ENCODE peak calls at places on chromosomes 11 and 22, in six cellular contexts. One of them, this sample, is unnamed. For H3K4me1, the result is how much of the 10 kb centered on the place peaks cover.

GRCh38 chr22:42881982-42882656 is 25.0 kb upstream of the ARFGAP3 start:
- DNase-seq in mammary epithelial cell: no peak
- DNase-seq in astrocyte: no peak
- DNase-seq in fibroblast of lung: no peak
- DNase-seq in MM.1S: no peak
- DNase-seq in H9: no peak
- DNase-seq in this sample: no peak

GRCh38 chr11:8810331-8811301 is 100.4 kb upstream of the AKIP1 start:
- DNase-seq in mammary epithelial cell: peak
- DNase-seq in MM.1S: peak
- DNase-seq in astrocyte: peak
- DNase-seq in fibroblast of lung: peak
- DNase-seq in H9: peak
- DNase-seq in this sample: peak

GRCh38 chr11:69447786-69448185 is 33.7 kb upstream of the LINC01488 start:
- DNase-seq in fibroblast of lung: no peak
- DNase-seq in astrocyte: no peak
- DNase-seq in MM.1S: no peak
- DNase-seq in H9: no peak
- DNase-seq in mammary epithelial cell: peak
- DNase-seq in this sample: no peak

GRCh38 chr11:133384731-133385130 is 147.6 kb downstream of the OPCML start:
- DNase-seq in MM.1S: no peak
- DNase-seq in H9: no peak
- DNase-seq in astrocyte: no peak
- DNase-seq in fibroblast of lung: no peak
- DNase-seq in mammary epithelial cell: no peak
- DNase-seq in this sample: no peak

GRCh38 chr11:129855086-129855485 is 39.4 kb downstream of the TMEM45B start:
- DNase-seq in astrocyte: no peak
- DNase-seq in mammary epithelial cell: no peak
- DNase-seq in H9: no peak
- DNase-seq in fibroblast of lung: peak
- DNase-seq in MM.1S: no peak
- DNase-seq in this sample: no peak

GRCh38 chr11:75347781-75348613 is 3.5 kb downstream of the ARRB1 start:
- DNase-seq in mammary epithelial cell: no peak
- DNase-seq in MM.1S: no peak
- DNase-seq in astrocyte: peak
- DNase-seq in H9: peak
- DNase-seq in fibroblast of lung: peak
- DNase-seq in this sample: peak

GRCh38 chr11:34406413-34406812 is 32.3 kb upstream of the CAT start:
- DNase-seq in fibroblast of lung: no peak
- DNase-seq in MM.1S: no peak
- DNase-seq in astrocyte: no peak
- DNase-seq in H9: no peak
- DNase-seq in mammary epithelial cell: no peak
- DNase-seq in this sample: no peak

GRCh38 chr11:75627879-75628668 is 40.8 kb downstream of the MAP6 start:
- DNase-seq in fibroblast of lung: peak
- DNase-seq in H9: peak
- DNase-seq in astrocyte: peak
- DNase-seq in mammary epithelial cell: no peak
- DNase-seq in MM.1S: no peak
- DNase-seq in this sample: no peak

GRCh38 chr22:37107779-37108621 is 1.5 kb downstream of the TMPRSS6 start:
- DNase-seq in astrocyte: no peak
- DNase-seq in fibroblast of lung: no peak
- DNase-seq in H9: no peak
- DNase-seq in MM.1S: no peak
- DNase-seq in mammary epithelial cell: no peak
- DNase-seq in this sample: no peak

GRCh38 chr11:111444040-111444439 is 65.0 kb upstream of the POU2AF1 start:
- DNase-seq in MM.1S: no peak
- DNase-seq in mammary epithelial cell: no peak
- DNase-seq in H9: no peak
- DNase-seq in fibroblast of lung: no peak
- DNase-seq in astrocyte: no peak
- DNase-seq in this sample: no peak

GRCh38 chr11:120884290-120885020 is 139.4 kb upstream of the TBCEL start:
- DNase-seq in astrocyte: no peak
- DNase-seq in MM.1S: no peak
- DNase-seq in mammary epithelial cell: no peak
- DNase-seq in fibroblast of lung: no peak
- DNase-seq in H9: no peak
- DNase-seq in this sample: no peak

GRCh38 chr11:20337526-20338154 is 25.9 kb upstream of the HTATIP2 start:
- DNase-seq in fibroblast of lung: peak
- DNase-seq in MM.1S: peak
- DNase-seq in mammary epithelial cell: peak
- DNase-seq in astrocyte: peak
- DNase-seq in H9: peak
- DNase-seq in this sample: no peak

GRCh38 chr22:28917747-28918543 is 34.6 kb downstream of the ZNRF3 start:
- DNase-seq in H9: no peak
- DNase-seq in MM.1S: no peak
- DNase-seq in astrocyte: peak
- DNase-seq in fibroblast of lung: peak
- DNase-seq in mammary epithelial cell: no peak
- DNase-seq in this sample: peak

GRCh38 chr11:134356656-134357544 is 25.1 kb downstream of the GLB1L2 start:
- DNase-seq in astrocyte: no peak
- DNase-seq in MM.1S: no peak
- DNase-seq in mammary epithelial cell: no peak
- DNase-seq in fibroblast of lung: no peak
- DNase-seq in H9: no peak
- DNase-seq in this sample: no peak

GRCh38 chr11:1156506-1157340 is 1.0 kb upstream of the MUC5AC start:
- DNase-seq in astrocyte: no peak
- DNase-seq in mammary epithelial cell: no peak
- DNase-seq in fibroblast of lung: no peak
- DNase-seq in MM.1S: no peak
- DNase-seq in H9: no peak
- DNase-seq in this sample: peak

GRCh38 chr11:132115454-132115853 is 745.0 kb downstream of the NTM start:
- DNase-seq in MM.1S: no peak
- DNase-seq in fibroblast of lung: peak
- DNase-seq in astrocyte: peak
- DNase-seq in mammary epithelial cell: no peak
- DNase-seq in H9: peak
- DNase-seq in this sample: no peak

GRCh38 chr11:61587951-61588695 is 7.2 kb upstream of the SYT7 start:
- DNase-seq in H9: peak
- DNase-seq in mammary epithelial cell: no peak
- DNase-seq in astrocyte: no peak
- DNase-seq in MM.1S: no peak
- DNase-seq in fibroblast of lung: no peak
- DNase-seq in this sample: peak

GRCh38 chr11:67421421-67422031 is 6.0 kb downstream of the CARNS1 start:
- DNase-seq in fibroblast of lung: no peak
- DNase-seq in H9: no peak
- DNase-seq in mammary epithelial cell: no peak
- DNase-seq in MM.1S: no peak
- DNase-seq in astrocyte: no peak
- DNase-seq in this sample: no peak

GRCh38 chr22:44954113-44954512 is 55.7 kb downstream of the PHF21B start:
- DNase-seq in fibroblast of lung: no peak
- DNase-seq in MM.1S: no peak
- DNase-seq in mammary epithelial cell: no peak
- DNase-seq in H9: no peak
- DNase-seq in astrocyte: no peak
- DNase-seq in this sample: no peak

GRCh38 chr22:44950806-44951509 is 58.8 kb downstream of the PHF21B start:
- DNase-seq in mammary epithelial cell: no peak
- DNase-seq in H9: no peak
- DNase-seq in fibroblast of lung: no peak
- DNase-seq in MM.1S: no peak
- DNase-seq in astrocyte: no peak
- DNase-seq in this sample: no peak

GRCh38 chr22:44955102-44955501 is 54.7 kb downstream of the PHF21B start:
- DNase-seq in MM.1S: no peak
- DNase-seq in H9: no peak
- DNase-seq in fibroblast of lung: no peak
- DNase-seq in astrocyte: no peak
- DNase-seq in mammary epithelial cell: no peak
- DNase-seq in this sample: no peak

GRCh38 chr22:44951510-44951816 is 58.3 kb downstream of the PHF21B start:
- DNase-seq in fibroblast of lung: no peak
- DNase-seq in astrocyte: no peak
- DNase-seq in MM.1S: no peak
- DNase-seq in mammary epithelial cell: no peak
- DNase-seq in H9: no peak
- DNase-seq in this sample: no peak

DNA sequence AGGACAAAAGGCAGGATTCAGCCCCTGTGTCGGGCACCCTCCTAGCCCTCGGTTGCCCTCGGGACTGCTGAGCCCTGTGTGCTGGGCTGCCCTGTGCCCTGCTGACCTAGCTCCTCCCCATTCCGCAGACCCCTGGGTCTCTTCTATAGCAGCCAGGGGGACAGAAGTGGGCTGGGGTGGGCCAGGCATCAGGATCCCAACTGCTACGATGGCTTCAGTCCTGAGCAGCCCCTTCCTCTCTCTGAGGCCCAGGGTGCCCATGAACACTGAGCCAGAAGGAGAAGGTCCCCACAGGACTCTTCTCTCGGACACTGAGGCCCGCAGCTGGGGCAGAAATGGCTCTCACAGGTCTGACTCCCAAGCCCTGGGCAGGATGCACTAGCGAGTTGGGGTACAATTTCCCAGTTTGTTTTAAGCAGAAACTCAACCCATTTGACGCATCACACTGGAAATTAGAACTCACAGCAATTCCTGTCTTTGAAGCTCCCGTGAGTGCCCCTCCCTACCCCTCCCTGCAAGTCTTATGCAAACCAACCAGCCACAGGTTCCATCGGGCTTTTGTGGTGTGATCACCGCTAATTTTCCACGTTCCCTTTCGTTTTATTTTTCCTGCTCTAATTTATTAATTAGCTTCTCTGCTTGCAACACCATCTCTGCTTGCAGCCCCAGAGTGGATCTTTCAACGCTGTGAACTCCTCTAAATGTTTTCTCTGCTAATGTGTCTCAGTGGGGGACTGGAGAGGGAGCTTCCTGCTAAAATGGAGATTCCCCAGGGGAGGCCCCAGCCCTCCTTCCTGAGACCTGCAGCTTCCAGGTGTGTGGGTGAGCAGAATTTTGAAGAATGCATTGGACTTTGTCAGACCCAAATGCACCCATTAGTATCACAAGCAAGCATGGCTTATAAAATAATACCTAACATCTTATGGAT is 56.7 kb downstream of the PHF21B start:
- DNase-seq in MM.1S: no peak
- DNase-seq in H9: peak
- DNase-seq in astrocyte: no peak
- DNase-seq in mammary epithelial cell: no peak
- DNase-seq in fibroblast of lung: no peak
- DNase-seq in this sample: no peak
- H3K9ac ChIP-seq in MM.1S: no peak
- H3K9ac ChIP-seq in H9: no peak
- H3K9ac ChIP-seq in astrocyte: no peak
- H3K9ac ChIP-seq in mammary epithelial cell: no peak
- H3K9ac ChIP-seq in fibroblast of lung: no peak
- H3K9ac ChIP-seq in this sample: no peak

DNA sequence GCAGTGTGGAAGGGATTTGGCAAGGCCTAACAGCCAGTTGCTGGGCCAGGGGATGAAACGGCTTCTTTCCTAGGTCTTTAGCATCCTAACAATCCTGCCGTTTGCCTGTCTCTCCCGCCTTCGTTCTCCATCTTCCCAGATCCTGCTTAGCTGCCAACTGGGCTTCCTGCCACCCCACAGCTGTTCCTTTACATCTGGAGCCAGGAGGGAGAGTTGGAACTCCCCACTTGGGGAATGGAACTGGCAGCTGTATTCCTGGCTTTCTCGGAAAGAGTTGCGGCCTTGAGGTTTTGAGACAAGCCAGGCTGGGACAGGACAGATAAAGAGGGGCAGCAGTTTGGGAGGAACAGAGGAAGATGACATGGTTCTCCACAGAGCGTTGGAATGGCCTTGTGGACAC is 59.6 kb downstream of the ST3GAL4 start:
- DNase-seq in H9: no peak
- DNase-seq in MM.1S: no peak
- DNase-seq in astrocyte: no peak
- DNase-seq in fibroblast of lung: peak
- DNase-seq in mammary epithelial cell: no peak
- DNase-seq in this sample: peak
- H3K4me1 ChIP-seq in H9: under half
- H3K4me1 ChIP-seq in MM.1S: under half
- H3K4me1 ChIP-seq in astrocyte: under half
- H3K4me1 ChIP-seq in fibroblast of lung: under half
- H3K4me1 ChIP-seq in mammary epithelial cell: under half
- H3K4me1 ChIP-seq in this sample: under half

GRCh38 chr22:39176673-39177455 is 24.4 kb upstream of the CBX7 start:
- DNase-seq in H9: peak
- DNase-seq in astrocyte: no peak
- DNase-seq in mammary epithelial cell: no peak
- DNase-seq in fibroblast of lung: no peak
- DNase-seq in MM.1S: no peak
- DNase-seq in this sample: no peak

GRCh38 chr22:39177456-39177775 is 24.9 kb upstream of the CBX7 start:
- DNase-seq in mammary epithelial cell: no peak
- DNase-seq in MM.1S: no peak
- DNase-seq in fibroblast of lung: no peak
- DNase-seq in astrocyte: no peak
- DNase-seq in H9: no peak
- DNase-seq in this sample: no peak

GRCh38 chr22:39178206-39179111 is 26.0 kb upstream of the CBX7 start:
- DNase-seq in fibroblast of lung: peak
- DNase-seq in H9: no peak
- DNase-seq in astrocyte: peak
- DNase-seq in MM.1S: no peak
- DNase-seq in mammary epithelial cell: no peak
- DNase-seq in this sample: no peak

GRCh38 chr22:39179401-39179827 is 26.9 kb upstream of the CBX7 start:
- DNase-seq in H9: peak
- DNase-seq in mammary epithelial cell: no peak
- DNase-seq in MM.1S: no peak
- DNase-seq in fibroblast of lung: no peak
- DNase-seq in astrocyte: no peak
- DNase-seq in this sample: no peak

GRCh38 chr22:39177791-39178190 is 25.3 kb upstream of the CBX7 start:
- DNase-seq in mammary epithelial cell: no peak
- DNase-seq in astrocyte: no peak
- DNase-seq in H9: no peak
- DNase-seq in MM.1S: no peak
- DNase-seq in fibroblast of lung: no peak
- DNase-seq in this sample: no peak
- H3K27ac ChIP-seq in mammary epithelial cell: no peak
- H3K27ac ChIP-seq in astrocyte: peak
- H3K27ac ChIP-seq in H9: no peak
- H3K27ac ChIP-seq in MM.1S: no peak
- H3K27ac ChIP-seq in fibroblast of lung: no peak
- H3K27ac ChIP-seq in this sample: no peak

GRCh38 chr11:57363681-57364080 is 17.3 kb downstream of the PRG3 start:
- DNase-seq in mammary epithelial cell: no peak
- DNase-seq in astrocyte: no peak
- DNase-seq in H9: no peak
- DNase-seq in MM.1S: no peak
- DNase-seq in fibroblast of lung: no peak
- DNase-seq in this sample: no peak
- H3K9ac ChIP-seq in mammary epithelial cell: no peak
- H3K9ac ChIP-seq in astrocyte: no peak
- H3K9ac ChIP-seq in H9: no peak
- H3K9ac ChIP-seq in MM.1S: no peak
- H3K9ac ChIP-seq in fibroblast of lung: no peak
- H3K9ac ChIP-seq in this sample: no peak